ENCODE peak calls at places on chromosomes 16 and 17, in six cellular contexts. N is MM.1S; Q is aorta; G is CD8-positive, alpha-beta memory T cell; L is kidney; R is pancreas. K is an unnamed sample. For H3K4me1, the result is how much of the 10 kb centered on the place peaks cover.

GRCh38 chr17:63337579-63337978 is 108.5 kb downstream of the CYB561 start:
- DNase-seq in N (no peak), Q (no peak), G (no peak), L (no peak), R (no peak), K (no peak)

GRCh38 chr17:57551321-57552079 is 193.6 kb downstream of the CCDC182 start:
- DNase-seq in N (peak), Q (no peak), G (no peak), L (peak), R (no peak), K (peak)

GRCh38 chr16:10897134-10897533 is 20.1 kb downstream of the CIITA start:
- DNase-seq in N (no peak), Q (no peak), G (no peak), L (no peak), R (no peak), K (no peak)

GRCh38 chr17:39064374-39064773 is 87.1 kb downstream of the PLXDC1 start:
- DNase-seq in N (no peak), Q (no peak), G (no peak), L (no peak), R (no peak), K (no peak)

GRCh38 chr16:48591976-48592375 is 18.0 kb downstream of the N4BP1 start:
- DNase-seq in N (no peak), Q (no peak), G (no peak), L (no peak), R (no peak), K (no peak)

GRCh38 chr17:21295036-21295952 is 10.8 kb downstream of the MAP2K3 start:
- DNase-seq in N (no peak), Q (no peak), G (no peak), L (peak), R (no peak), K (no peak)

GRCh38 chr16:87366930-87367329 is 16.6 kb downstream of the FBXO31 start:
- DNase-seq in N (no peak), Q (no peak), G (no peak), L (no peak), R (no peak), K (no peak)

GRCh38 chr16:57039148-57039812 is 49.9 kb downstream of the NLRC5 start:
- DNase-seq in N (peak), Q (no peak), G (peak), L (no peak), R (no peak), K (no peak)

GRCh38 chr17:30321314-30321713 is 12.5 kb downstream of the TMIGD1 start:
- DNase-seq in N (no peak), Q (no peak), G (no peak), L (no peak), R (no peak), K (no peak)

GRCh38 chr17:61305024-61305423 is 94.6 kb upstream of the TBX2 start:
- DNase-seq in N (no peak), Q (no peak), G (no peak), L (no peak), R (no peak), K (no peak)

GRCh38 chr16:4593069-4593468 is 21.6 kb downstream of the UBALD1 start:
- DNase-seq in N (no peak), Q (no peak), G (no peak), L (peak), R (no peak), K (no peak)

GRCh38 chr17:76492989-76493501 is 8.2 kb downstream of the RHBDF2 start:
- DNase-seq in N (peak), Q (peak), G (peak), L (peak), R (no peak), K (peak)

GRCh38 chr17:76481091-76481655 is 13.8 kb downstream of the AANAT start:
- DNase-seq in N (peak), Q (no peak), G (no peak), L (no peak), R (no peak), K (no peak)

GRCh38 chr17:76161619-76162222 is 20.7 kb upstream of the FOXJ1 start:
- DNase-seq in N (no peak), Q (no peak), G (no peak), L (no peak), R (no peak), K (no peak)

GRCh38 chr17:10673318-10673717 is 16.2 kb upstream of the MYH3 start:
- DNase-seq in N (no peak), Q (no peak), G (no peak), L (no peak), R (no peak), K (no peak)

GRCh38 chr17:50353600-50354195 is 7.8 kb downstream of the XYLT2 start:
- DNase-seq in N (no peak), Q (no peak), G (no peak), L (peak), R (no peak), K (no peak)

GRCh38 chr17:38329808-38330730 is 13.7 kb downstream of the GPR179 start:
- DNase-seq in N (no peak), Q (no peak), G (no peak), L (peak), R (peak), K (no peak)

GRCh38 chr16:27408602-27409031 is 6.6 kb downstream of the IL21R start:
- DNase-seq in N (no peak), Q (no peak), G (peak), L (no peak), R (no peak), K (no peak)

GRCh38 chr16:86865866-86866675 is 287.7 kb downstream of the FOXL1 start:
- DNase-seq in N (no peak), Q (peak), G (no peak), L (no peak), R (no peak), K (no peak)

GRCh38 chr17:69552986-69553667 is 138.6 kb downstream of the MAP2K6 start:
- DNase-seq in N (no peak), Q (no peak), G (no peak), L (no peak), R (no peak), K (no peak)

GRCh38 chr17:72726936-72727335 is 365.6 kb downstream of the SLC39A11 start:
- DNase-seq in N (peak), Q (no peak), G (peak), L (no peak), R (no peak), K (no peak)

GRCh38 chr17:57260325-57261083 is 4.2 kb downstream of the MSI2 start:
- DNase-seq in N (no peak), Q (no peak), G (no peak), L (no peak), R (no peak), K (no peak)

GRCh38 chr17:32150358-32150757 is 8.1 kb downstream of the RHOT1 start:
- DNase-seq in N (no peak), Q (no peak), G (no peak), L (no peak), R (no peak), K (no peak)

DNA sequence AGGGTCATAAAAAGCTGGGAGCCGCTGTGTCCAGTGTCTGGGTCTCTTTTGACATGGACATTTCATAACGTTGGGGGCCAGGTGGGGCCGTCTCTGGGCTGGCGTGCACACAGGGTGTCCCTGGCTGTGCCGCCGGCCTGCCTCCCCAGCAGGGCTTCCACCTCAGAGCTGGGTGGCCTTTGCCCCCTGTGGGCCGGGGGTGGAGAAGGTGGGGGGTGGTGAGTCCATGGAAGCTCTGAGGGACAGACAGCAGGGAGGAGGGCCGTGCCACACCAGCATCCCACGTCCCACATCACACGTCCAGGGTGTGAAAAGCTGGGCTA is 908 bp upstream of the SNAI3 start:
- DNase-seq in N (no peak), Q (no peak), G (no peak), L (peak), R (no peak), K (no peak)
- H3K4me1 ChIP-seq in N (under half), Q (under half), G (half or more), L (under half), R (under half), K (under half)

GRCh38 chr17:78271419-78272160 is 40.2 kb downstream of the TMEM235 start:
- DNase-seq in N (no peak), Q (no peak), G (no peak), L (no peak), R (no peak), K (peak)

GRCh38 chr17:78275355-78275754 is 43.9 kb downstream of the TMEM235 start:
- DNase-seq in N (no peak), Q (no peak), G (no peak), L (no peak), R (no peak), K (no peak)

GRCh38 chr17:78272181-78272913 is 40.9 kb downstream of the TMEM235 start:
- DNase-seq in N (peak), Q (peak), G (peak), L (peak), R (peak), K (peak)

GRCh38 chr17:78273813-78274212 is 42.4 kb downstream of the TMEM235 start:
- DNase-seq in N (no peak), Q (no peak), G (no peak), L (no peak), R (no peak), K (no peak)

GRCh38 chr17:78272914-78273258 is 41.5 kb downstream of the TMEM235 start:
- DNase-seq in N (no peak), Q (no peak), G (no peak), L (peak), R (no peak), K (no peak)
- H3K27ac ChIP-seq in N (no peak), Q (no peak), G (peak), L (peak), R (peak), K (no peak)

DNA sequence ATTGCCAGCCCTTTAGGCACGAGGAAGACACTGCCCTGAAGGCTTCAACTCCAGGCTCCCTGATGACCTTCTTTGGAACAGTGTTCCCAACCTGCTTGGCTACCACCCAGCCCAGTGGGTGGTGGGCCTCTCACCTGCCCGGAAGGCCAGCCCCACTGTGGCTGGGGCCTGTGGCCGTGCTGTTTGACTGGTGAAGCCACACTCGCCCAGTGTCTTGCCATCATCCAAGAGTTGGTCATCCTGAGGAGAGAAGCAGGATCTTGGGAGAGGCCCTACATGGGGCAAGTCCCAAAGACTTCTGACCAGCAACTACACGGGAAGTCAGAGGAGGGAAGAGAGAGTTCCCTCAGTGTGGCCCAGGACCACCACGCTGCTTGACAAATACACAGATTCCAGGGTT is 1.8 kb downstream of the ELOB start:
- DNase-seq in N (no peak), Q (peak), G (no peak), L (no peak), R (no peak), K (no peak)
- H3K4me3 ChIP-seq in N (no peak), Q (no peak), G (no peak), L (no peak), R (no peak), K (no peak)

GRCh38 chr17:7260151-7260550 is 2.1 kb downstream of the CLDN7 start:
- DNase-seq in N (no peak), Q (no peak), G (no peak), L (no peak), R (no peak), K (no peak)
- H3K4me1 ChIP-seq in N (under half), Q (under half), G (under half), L (under half), R (under half), K (under half)

DNA sequence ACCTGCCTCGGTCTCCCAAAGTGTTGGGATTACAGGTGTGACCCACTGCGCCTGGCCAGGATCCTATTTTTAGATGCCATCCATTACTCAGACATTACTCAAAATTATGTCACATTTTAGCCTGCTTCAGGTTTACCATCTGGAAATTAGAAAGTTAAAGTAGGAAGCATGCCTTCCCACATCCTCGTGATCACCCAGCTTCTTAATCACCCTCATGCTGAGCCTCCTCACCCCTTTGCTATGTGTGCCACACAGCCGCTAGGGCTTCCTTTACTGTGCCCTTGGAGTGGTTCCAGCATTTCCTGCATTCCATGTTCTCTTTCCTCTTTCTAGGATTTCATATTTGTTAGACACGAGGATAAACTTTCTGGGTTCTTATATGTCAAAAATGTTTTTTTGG is 9.3 kb downstream of the ADORA2B start:
- DNase-seq in N (no peak), Q (no peak), G (no peak), L (no peak), R (no peak), K (no peak)
- H3K27ac ChIP-seq in N (no peak), Q (no peak), G (no peak), L (no peak), R (no peak), K (no peak)

GRCh38 chr16:85174871-85175723 is 62.8 kb upstream of the CIBAR2 start:
- DNase-seq in N (no peak), Q (no peak), G (no peak), L (peak), R (no peak), K (no peak)
- H3K4me3 ChIP-seq in N (no peak), Q (no peak), G (no peak), L (no peak), R (no peak), K (no peak)

GRCh38 chr17:82862191-82862590 is 22.4 kb upstream of the ZNF750 start:
- DNase-seq in N (no peak), Q (no peak), G (no peak), L (no peak), R (no peak), K (no peak)

GRCh38 chr17:82863646-82863940 is 23.8 kb upstream of the ZNF750 start:
- DNase-seq in N (no peak), Q (no peak), G (no peak), L (no peak), R (no peak), K (no peak)

GRCh38 chr17:82863941-82864720 is 24.3 kb upstream of the ZNF750 start:
- DNase-seq in N (peak), Q (no peak), G (peak), L (no peak), R (no peak), K (no peak)

GRCh38 chr17:82861393-82861775 is 21.6 kb upstream of the ZNF750 start:
- DNase-seq in N (no peak), Q (no peak), G (no peak), L (no peak), R (no peak), K (no peak)

DNA sequence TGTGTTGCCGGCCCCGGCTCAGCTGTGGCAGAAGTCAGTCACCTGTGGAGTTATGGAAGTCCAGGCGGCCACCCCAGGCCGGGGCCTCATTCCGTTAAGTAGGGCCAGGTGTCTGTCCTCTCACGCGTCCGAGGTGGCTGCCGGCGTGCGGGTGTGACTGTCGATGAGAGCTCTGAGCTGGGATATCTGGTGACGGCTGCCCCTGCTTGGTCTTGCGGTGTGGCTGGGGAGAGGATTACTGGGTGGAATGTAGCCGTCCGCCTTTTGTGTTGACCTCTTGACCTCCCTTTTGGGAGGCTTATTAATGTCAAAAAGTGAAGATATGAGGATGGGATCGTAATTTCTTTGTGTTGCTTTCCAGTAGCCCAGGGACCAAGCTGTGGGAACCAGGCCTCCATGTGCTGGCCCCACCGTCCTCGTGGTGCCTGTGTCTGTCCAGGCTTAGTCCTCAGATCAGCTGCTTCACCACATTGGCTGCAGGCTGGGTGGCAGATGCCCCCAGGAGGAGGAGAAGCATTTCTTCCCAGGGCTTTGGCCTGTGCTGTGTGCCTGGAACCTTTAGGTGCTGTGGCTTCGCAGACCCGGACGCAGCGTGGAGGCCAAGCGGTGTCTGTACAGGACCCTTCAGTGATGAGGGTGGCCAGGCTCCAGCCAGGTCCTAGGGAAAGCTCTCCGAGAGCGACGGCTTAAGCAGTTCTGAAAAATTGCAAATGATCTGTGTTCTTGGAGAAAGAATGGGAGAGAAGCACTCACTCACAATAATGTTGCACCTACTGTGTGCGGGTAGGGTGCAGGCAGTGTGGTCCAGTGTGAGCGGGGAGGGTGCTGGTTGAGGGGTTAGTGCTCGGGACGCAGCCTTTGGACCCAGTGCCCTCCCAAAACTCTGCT is 23.2 kb upstream of the ZNF750 start:
- DNase-seq in N (no peak), Q (no peak), G (no peak), L (peak), R (no peak), K (no peak)
- H3K4me1 ChIP-seq in N (under half), Q (under half), G (half or more), L (under half), R (under half), K (under half)

GRCh38 chr17:2595736-2596135 is 2.3 kb downstream of the PAFAH1B1 start:
- DNase-seq in N (no peak), Q (no peak), G (no peak), L (no peak), R (no peak), K (no peak)

GRCh38 chr17:2592974-2593845 is at the start of gene PAFAH1B1:
- DNase-seq in N (peak), Q (peak), G (peak), L (peak), R (peak), K (peak)

GRCh38 chr17:2594657-2595085 is 1.2 kb downstream of the PAFAH1B1 start:
- DNase-seq in N (no peak), Q (no peak), G (peak), L (no peak), R (no peak), K (peak)

GRCh38 chr17:2593846-2594656 is 597 bp downstream of the PAFAH1B1 start:
- DNase-seq in N (peak), Q (peak), G (no peak), L (peak), R (peak), K (peak)

DNA sequence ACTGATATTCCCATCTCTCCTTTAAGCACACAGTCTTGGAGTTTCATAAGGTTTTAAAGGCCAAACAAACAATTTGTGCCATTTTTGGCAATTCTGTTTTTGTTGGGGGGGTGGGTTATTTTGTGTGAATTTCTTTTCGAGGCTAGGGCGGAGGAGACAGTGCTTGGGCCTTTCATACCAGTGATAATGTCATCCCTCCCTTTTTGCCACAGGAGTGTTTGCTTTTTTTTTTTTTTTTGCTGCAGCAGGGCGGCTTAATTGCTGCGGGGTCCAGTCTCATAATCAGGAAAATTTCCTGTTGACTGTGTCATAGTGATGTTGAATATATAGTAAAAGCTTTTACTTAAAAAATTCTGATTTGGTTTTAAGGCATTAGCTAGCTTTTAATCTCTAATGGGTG is 1.7 kb downstream of the PAFAH1B1 start:
- DNase-seq in N (no peak), Q (no peak), G (no peak), L (no peak), R (no peak), K (no peak)
- H3K27ac ChIP-seq in N (no peak), Q (no peak), G (peak), L (no peak), R (no peak), K (no peak)

GRCh38 chr17:82320140-82320840 is 2.9 kb upstream of the CD7 start:
- DNase-seq in N (no peak), Q (peak), G (no peak), L (peak), R (no peak), K (no peak)
- H3K4me3 ChIP-seq in N (no peak), Q (no peak), G (no peak), L (no peak), R (no peak), K (no peak)